ENCODE peak calls at places on chromosomes 5 and 9, in eight cellular contexts. F, B, L, G, P, E, D and Y are unnamed samples.

GRCh38 chr5:14269395-14269794 is 126.3 kb downstream of the TRIO start:
- DNase-seq in F (no peak), B (no peak), L (no peak), G (no peak), P (no peak), E (no peak), D (no peak), Y (no peak)

GRCh38 chr5:37005946-37006540 is 129.5 kb downstream of the NIPBL start:
- DNase-seq in F (peak), B (peak), L (no peak), G (peak), P (peak), E (peak), D (no peak), Y (peak)

GRCh38 chr5:143279698-143280097 is 123.8 kb downstream of the NR3C1 start:
- DNase-seq in F (peak), B (no peak), L (no peak), G (no peak), P (peak), E (no peak), D (no peak), Y (no peak)

GRCh38 chr9:83013867-83014605 is 48.9 kb downstream of the RASEF start:
- DNase-seq in F (peak), B (peak), L (no peak), G (no peak), P (peak), E (no peak), D (peak), Y (no peak)

GRCh38 chr5:19795218-19795617 is 192.8 kb downstream of the CDH18 start:
- DNase-seq in F (peak), B (peak), L (no peak), G (no peak), P (peak), E (peak), D (no peak), Y (peak)

GRCh38 chr9:116152941-116153764 is 438 bp upstream of the PAPPA start:
- DNase-seq in F (peak), B (peak), L (no peak), G (no peak), P (peak), E (peak), D (no peak), Y (no peak)

GRCh38 chr5:103092676-103093075 is 27.3 kb downstream of the GIN1 start:
- DNase-seq in F (no peak), B (no peak), L (no peak), G (no peak), P (no peak), E (no peak), D (no peak), Y (no peak)

GRCh38 chr5:82018462-82018861 is 46.6 kb downstream of the ATG10 start:
- DNase-seq in F (no peak), B (peak), L (no peak), G (peak), P (peak), E (peak), D (no peak), Y (no peak)

GRCh38 chr9:34046784-34047379 is 1.8 kb downstream of the UBAP2 start:
- DNase-seq in F (peak), B (no peak), L (no peak), G (no peak), P (peak), E (no peak), D (no peak), Y (no peak)

GRCh38 chr9:122366074-122366672 is 4.7 kb upstream of the PTGS1 start:
- DNase-seq in F (no peak), B (no peak), L (peak), G (no peak), P (no peak), E (no peak), D (no peak), Y (peak)